ENCODE peak calls at places on chromosome 7, in four cellular contexts. J is ovary, Q is IMR-90, D is heart left ventricle. X is an unnamed sample.

GRCh38 chr7:112267944-112268691 is 61.6 kb downstream of the ZNF277 start:
- DNase-seq in Q (no peak), D (no peak), J (no peak), X (no peak)

GRCh38 chr7:22195402-22195801 is 161.6 kb downstream of the RAPGEF5 start:
- DNase-seq in J (no peak), Q (no peak), D (no peak), X (no peak)

GRCh38 chr7:90181485-90181884 is 27.2 kb downstream of the STEAP1 start:
- DNase-seq in Q (no peak), D (no peak), J (no peak), X (no peak)

GRCh38 chr7:42292991-42293521 is 56.0 kb upstream of the GLI3 start:
- DNase-seq in Q (no peak), J (no peak), D (no peak), X (no peak)

GRCh38 chr7:15853832-15854470 is 167.5 kb upstream of the MEOX2 start:
- DNase-seq in Q (peak; percentile 34), J (no peak), D (no peak), X (no peak)

GRCh38 chr7:3430588-3430987 is 129.5 kb downstream of the SDK1 start:
- DNase-seq in D (no peak), Q (no peak), J (no peak), X (no peak)

GRCh38 chr7:42522227-42522991 is 285.4 kb upstream of the GLI3 start:
- DNase-seq in D (no peak), Q (no peak), J (no peak), X (no peak)

GRCh38 chr7:47572939-47573757 is 8.8 kb downstream of the TNS3 start:
- DNase-seq in Q (no peak), D (no peak), J (no peak), X (no peak)

GRCh38 chr7:112254166-112254565 is 47.7 kb downstream of the ZNF277 start:
- DNase-seq in J (no peak), D (no peak), Q (no peak), X (no peak)

GRCh38 chr7:14368285-14368684 is 378.8 kb upstream of the ETV1 start:
- DNase-seq in J (no peak), Q (no peak), D (no peak), X (no peak)

GRCh38 chr7:149880871-149881301 is 7.1 kb downstream of the ATP6V0E2 start:
- DNase-seq in J (no peak), Q (no peak), D (peak; percentile 79), X (no peak)

GRCh38 chr7:103714377-103714927 is 268.4 kb upstream of the SLC26A5 start:
- DNase-seq in Q (no peak), J (no peak), D (no peak), X (no peak)

GRCh38 chr7:79998343-79998742 is 136.3 kb upstream of the GNAI1 start:
- DNase-seq in J (no peak), D (no peak), Q (peak; percentile 27), X (no peak)

GRCh38 chr7:73830872-73831655 is at the start of gene CLDN4:
- DNase-seq in D (peak; percentile 39), J (no peak), Q (no peak), X (no peak)

GRCh38 chr7:47685712-47686376 is 103.9 kb upstream of the TNS3 start:
- DNase-seq in Q (peak; percentile 71), D (no peak), J (no peak), X (no peak)

GRCh38 chr7:33710608-33711007 is 194.7 kb upstream of the BMPER start:
- DNase-seq in Q (peak; percentile 14), D (no peak), J (no peak), X (no peak)

GRCh38 chr7:128453836-128454804 is 1.6 kb upstream of the HILPDA start:
- DNase-seq in Q (peak; percentile 82), D (peak; percentile 91), J (peak; percentile 95), X (no peak)
- TF ChIP-seq POLR2A in Q (peak; percentile 19), D (peak; percentile 48), J (peak; percentile 55), X (no peak)

DNA sequence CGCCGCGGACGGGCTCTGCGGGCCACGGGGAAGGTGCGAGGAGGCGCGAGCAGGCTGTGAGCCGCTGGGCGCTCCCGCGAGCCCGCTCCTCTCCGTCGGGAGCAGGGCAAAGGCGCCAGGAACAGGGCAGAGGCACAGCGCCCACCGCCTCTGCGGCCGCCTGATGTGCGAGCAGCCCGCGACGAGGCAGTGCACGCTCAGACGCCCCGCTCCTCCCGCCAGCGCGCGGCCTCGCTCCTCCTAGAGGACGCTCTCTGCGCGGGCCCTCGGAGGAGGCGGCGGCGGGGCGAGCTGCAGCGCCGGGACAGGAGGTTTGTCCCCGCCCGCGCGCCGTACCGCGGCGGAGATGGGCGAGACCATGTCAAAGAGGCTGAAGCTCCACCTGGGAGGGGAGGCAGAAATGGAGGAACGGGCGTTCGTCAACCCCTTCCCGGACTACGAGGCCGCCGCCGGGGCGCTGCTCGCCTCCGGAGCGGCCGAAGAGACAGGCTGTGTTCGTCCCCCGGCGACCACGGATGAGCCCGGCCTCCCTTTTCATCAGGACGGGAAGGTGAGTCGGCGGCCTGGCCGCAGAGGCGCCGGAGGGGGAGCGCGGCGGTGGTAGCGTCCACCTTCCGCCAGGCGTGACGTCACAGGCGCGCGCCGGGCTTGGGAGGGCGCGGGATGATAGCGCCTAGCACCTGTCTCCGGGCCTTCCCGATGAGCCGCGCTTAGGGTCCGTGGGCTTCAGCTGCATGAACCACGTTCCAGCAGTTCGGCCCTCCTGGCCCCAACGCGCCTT is 733 bp downstream of the LANCL2 start:
- DNase-seq in D (peak; percentile 98), Q (peak; percentile 96), J (peak; percentile 96), X (peak; percentile 99)
- TF ChIP-seq POLR2A in D (peak; percentile 65), Q (peak; percentile 88), J (peak; percentile 51), X (peak; percentile 95)

DNA sequence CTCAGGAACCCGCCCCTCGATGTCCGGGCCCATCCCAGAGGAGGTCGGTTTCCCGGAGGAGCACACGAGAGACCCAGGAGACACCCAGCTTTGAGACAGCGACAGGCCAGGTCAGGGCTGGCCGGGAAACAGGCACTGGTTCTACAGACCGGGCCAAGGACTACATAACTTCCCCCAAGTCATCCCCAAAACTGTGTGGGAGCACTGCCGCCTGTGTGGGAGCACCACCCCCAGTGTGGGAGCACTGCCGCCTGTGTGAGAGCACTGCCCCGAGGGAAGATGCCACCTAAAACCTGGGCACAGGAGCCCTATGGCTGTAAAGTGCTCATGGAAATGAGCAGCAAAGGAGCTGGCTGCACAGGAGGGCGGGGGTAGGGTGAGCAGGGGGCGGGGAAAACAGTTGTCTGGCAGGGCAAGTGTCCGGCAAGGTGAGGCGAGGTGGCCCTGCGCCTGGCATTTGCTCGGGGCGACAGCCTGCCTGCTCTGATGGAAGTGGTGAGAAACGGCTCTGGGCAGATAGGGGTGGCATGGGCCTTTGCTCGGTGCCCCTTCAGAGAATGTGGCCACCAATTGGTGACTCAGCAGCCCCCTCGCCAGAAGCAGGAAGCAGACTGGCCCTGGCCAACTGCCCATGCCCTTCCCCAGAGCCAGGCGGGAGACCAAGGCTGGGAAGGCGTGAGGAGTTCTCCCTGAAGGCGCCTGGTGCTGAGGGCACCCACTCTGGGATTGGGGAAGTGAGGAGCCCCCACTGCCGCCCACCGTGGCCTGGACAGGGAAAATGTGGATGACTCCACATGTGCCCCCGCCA is 26.2 kb downstream of the PAPOLB start:
- DNase-seq in Q (no peak), D (no peak), J (no peak), X (no peak)
- TF ChIP-seq POLR2A in Q (no peak), D (no peak), J (no peak), X (no peak)

DNA sequence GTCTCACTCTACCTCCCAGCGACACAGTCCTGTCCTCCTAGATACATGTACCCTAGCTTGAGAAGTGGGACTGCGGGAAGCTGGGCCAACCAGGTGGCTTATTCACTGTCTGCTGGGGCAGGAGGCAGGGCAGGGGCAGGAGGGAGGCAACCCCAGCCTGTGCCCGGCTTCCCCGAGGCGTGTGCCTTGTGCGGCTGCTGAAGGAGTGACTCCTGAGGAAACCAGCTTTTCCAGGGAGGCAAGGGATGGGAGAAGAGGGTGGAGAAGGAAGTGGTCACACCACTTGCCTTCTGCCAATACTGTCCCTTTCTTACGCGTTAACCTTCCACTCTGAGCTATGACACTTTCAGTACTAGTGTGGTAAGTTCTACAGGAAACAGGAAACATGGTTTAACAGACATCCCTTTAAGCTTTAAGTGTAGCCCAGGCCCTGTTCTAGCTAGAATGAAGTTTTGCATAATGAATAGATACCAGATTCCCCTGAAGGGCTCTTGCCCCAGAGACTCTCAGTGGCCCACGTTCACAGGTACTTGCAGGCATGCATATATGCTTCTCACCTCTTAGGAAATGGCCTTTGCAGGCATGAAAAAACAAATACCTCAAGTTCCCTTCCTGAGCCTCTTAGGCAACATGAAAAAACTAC is 40.6 kb downstream of the SYPL1 start:
- DNase-seq in D (no peak), J (no peak), Q (no peak), X (no peak)
- TF ChIP-seq POLR2A in D (no peak), J (no peak), Q (no peak), X (no peak)

DNA sequence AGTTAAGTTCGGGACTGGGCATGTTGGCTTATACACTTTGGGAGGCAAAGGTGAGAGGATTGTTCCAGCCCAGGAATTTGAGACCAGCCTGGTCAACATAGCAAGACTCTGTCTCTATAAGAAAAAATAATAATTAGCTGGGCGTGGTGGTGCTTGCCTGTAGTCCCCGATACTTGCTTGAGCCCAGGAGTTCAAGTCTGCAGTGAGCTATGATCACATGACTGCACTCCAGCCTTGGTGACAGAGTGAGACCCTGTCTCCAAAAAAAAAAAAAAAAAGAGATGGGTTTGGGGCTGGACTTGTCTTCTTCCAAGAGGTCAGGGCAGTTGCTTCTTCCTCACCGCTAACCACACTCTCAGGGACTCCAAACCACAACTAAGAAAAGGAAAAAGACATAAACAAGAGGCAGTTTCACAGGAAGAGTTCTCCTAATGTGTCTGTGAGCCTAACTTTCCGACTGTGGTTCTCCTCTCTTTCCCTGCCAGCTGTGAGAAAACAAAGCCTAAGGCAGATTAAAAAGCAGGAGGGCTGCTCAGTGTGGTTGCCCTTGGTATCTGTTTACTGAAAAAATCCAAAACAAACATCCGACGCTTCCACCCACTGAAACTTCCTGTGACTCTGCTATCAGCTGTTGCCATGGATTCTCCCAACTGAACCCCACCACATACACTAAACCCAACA is 2.4 kb upstream of the SERPINE1 start:
- DNase-seq in J (no peak), Q (peak; percentile 88), D (no peak), X (no peak)
- TF ChIP-seq POLR2A in J (no peak), Q (peak; percentile 69), D (no peak), X (no peak)

GRCh38 chr7:1618475-1618874 is 48.6 kb upstream of the PSMG3 start:
- DNase-seq in J (no peak), Q (no peak), D (no peak), X (no peak)
- TF ChIP-seq POLR2A in J (no peak), Q (no peak), D (no peak), X (peak; percentile 10)

GRCh38 chr7:24881622-24882021 is 98.4 kb downstream of the OSBPL3 start:
- DNase-seq in D (no peak), Q (no peak), J (no peak), X (peak; percentile 35)
- TF ChIP-seq POLR2A in D (no peak), Q (no peak), J (no peak), X (no peak)

GRCh38 chr7:78019457-78020130 is 221.0 kb downstream of the PHTF2 start:
- DNase-seq in D (peak; percentile 94), J (peak; percentile 95), Q (peak; percentile 73), X (peak; percentile 95)
- TF ChIP-seq POLR2A in D (peak; percentile 75), J (peak; percentile 84), Q (peak; percentile 40), X (peak; percentile 65)

GRCh38 chr7:157434701-157435100 is 97.9 kb downstream of the DNAJB6 start:
- DNase-seq in J (no peak), D (no peak), Q (no peak), X (no peak)
- TF ChIP-seq POLR2A in J (no peak), D (no peak), Q (no peak), X (no peak)